ENCODE peak calls at places on chromosomes 11 and 22, in nine cellular contexts. H is osteocyte, N is brain microvascular endothelial cell, T is kidney, S is fibroblast of lung, D is mucosa of descending colon, A is A549, K is choroid plexus epithelial cell, C is colonic mucosa. W is an unnamed sample.

GRCh38 chr11:123137496-123138270 is 57.4 kb downstream of the CLMP start:
- DNase-seq in S (peak; percentile 88), T (peak; percentile 97), D (peak; percentile 53), C (peak; percentile 42), K (peak; percentile 75), N (peak; percentile 46), H (peak; percentile 94), A (no peak), W (no peak)

GRCh38 chr11:125300791-125301218 is 136.3 kb downstream of the PKNOX2 start:
- DNase-seq in A (peak; percentile 32), H (no peak), K (peak; percentile 87), S (peak; percentile 80), C (no peak), D (no peak), N (peak; percentile 71), T (peak; percentile 39), W (no peak)

GRCh38 chr11:111155021-111155420 is 90.5 kb upstream of the POU2AF2 start:
- DNase-seq in H (no peak), T (no peak), N (no peak), K (peak; percentile 49), C (no peak), S (no peak), D (no peak), A (no peak), W (no peak)

GRCh38 chr11:17686185-17686980 is 33.0 kb upstream of the MYOD1 start:
- DNase-seq in T (no peak), A (no peak), N (no peak), H (no peak), C (no peak), D (no peak), K (no peak), S (no peak), W (no peak)

GRCh38 chr11:7605544-7605943 is 67.8 kb downstream of the CYB5R2 start:
- DNase-seq in A (peak; percentile 90), K (peak; percentile 58), S (no peak), H (no peak), N (peak; percentile 85), D (no peak), T (no peak), C (no peak), W (no peak)

GRCh38 chr22:17945851-17946690 is 78.3 kb downstream of the MICAL3 start:
- DNase-seq in N (no peak), H (no peak), S (no peak), K (no peak), D (no peak), T (no peak), A (no peak), C (no peak), W (no peak)

GRCh38 chr11:83063073-83063754 is 8.5 kb downstream of the RAB30 start:
- DNase-seq in C (no peak), H (no peak), N (no peak), D (no peak), S (no peak), K (peak; percentile 62), T (no peak), A (no peak), W (no peak)

GRCh38 chr11:92882828-92883611 is 86.4 kb upstream of the MTNR1B start:
- DNase-seq in H (no peak), K (no peak), N (no peak), S (no peak), C (no peak), D (no peak), A (no peak), T (peak; percentile 56), W (no peak)

GRCh38 chr22:42972592-42973535 is 42.1 kb downstream of the PACSIN2 start:
- DNase-seq in S (no peak), D (peak; percentile 58), H (no peak), T (no peak), A (no peak), C (peak; percentile 46), K (peak; percentile 60), N (no peak), W (no peak)

GRCh38 chr22:37211075-37211852 is 1.0 kb downstream of the SSTR3 start:
- DNase-seq in S (no peak), K (no peak), H (no peak), A (no peak), N (no peak), D (no peak), T (peak; percentile 41), C (no peak), W (no peak)

GRCh38 chr11:119835804-119836203 is 106.8 kb upstream of the NECTIN1 start:
- DNase-seq in C (no peak), K (no peak), N (no peak), S (no peak), A (no peak), H (no peak), T (no peak), D (no peak), W (no peak)

GRCh38 chr11:19595840-19596751 is 116.5 kb upstream of the NAV2 start:
- DNase-seq in S (peak; percentile 93), N (peak; percentile 92), T (peak; percentile 89), A (peak; percentile 38), H (peak; percentile 88), D (no peak), K (peak; percentile 84), C (peak; percentile 25), W (no peak)

GRCh38 chr11:70538641-70539359 is 140.5 kb downstream of the CTTN start:
- DNase-seq in S (no peak), D (no peak), C (no peak), A (no peak), H (no peak), K (no peak), T (peak; percentile 40), N (no peak), W (no peak)

GRCh38 chr11:98455500-98456186 is 565.1 kb upstream of the CNTN5 start:
- DNase-seq in H (no peak), T (no peak), S (no peak), K (peak; percentile 1), D (no peak), N (no peak), C (no peak), A (no peak), W (no peak)

GRCh38 chr22:33897621-33897910 is 22.7 kb downstream of the LARGE1 start:
- DNase-seq in A (no peak), K (no peak), H (no peak), C (no peak), T (no peak), D (no peak), N (no peak), S (no peak), W (no peak)

GRCh38 chr22:39959640-39960447 is at the start of gene TMA7B:
- DNase-seq in S (peak; percentile 52), A (peak; percentile 13), C (no peak), D (peak; percentile 13), T (no peak), N (peak; percentile 49), K (peak; percentile 62), H (no peak), W (no peak)
- TF ChIP-seq CTCF in S (peak; percentile 12), A (no peak), C (no peak), D (no peak), T (no peak), N (peak; percentile 66), K (peak; percentile 64), H (peak; percentile 36), W (no peak)

GRCh38 chr11:29161216-29161615 is 855.6 kb downstream of the KCNA4 start:
- DNase-seq in H (no peak), C (no peak), A (no peak), N (no peak), K (peak; percentile 19), D (no peak), S (no peak), T (no peak), W (no peak)

GRCh38 chr11:29162490-29162889 is 854.3 kb downstream of the KCNA4 start:
- DNase-seq in N (no peak), D (no peak), H (no peak), S (peak; percentile 19), K (peak; percentile 30), C (no peak), T (no peak), A (no peak), W (no peak)

GRCh38 chr11:29159552-29160465 is 857.0 kb downstream of the KCNA4 start:
- DNase-seq in D (peak; percentile 52), H (no peak), S (peak; percentile 64), A (peak; percentile 78), K (peak; percentile 88), T (no peak), C (peak; percentile 37), N (peak; percentile 86), W (no peak)
- TF ChIP-seq CTCF in D (no peak), H (peak; percentile 89), S (peak; percentile 77), A (peak; percentile 46), K (peak; percentile 89), T (peak; percentile 65), C (peak; percentile 52), N (peak; percentile 87), W (peak; percentile 68)

GRCh38 chr11:96186806-96187205 is 156.2 kb downstream of the MAML2 start:
- DNase-seq in H (no peak), A (no peak), S (no peak), D (no peak), T (no peak), C (no peak), K (no peak), N (no peak), W (no peak)
- TF ChIP-seq CTCF in H (no peak), A (no peak), S (no peak), D (no peak), T (no peak), C (no peak), K (no peak), N (no peak), W (no peak)

GRCh38 chr11:101817536-101817935 is 97.3 kb upstream of the CEP126 start:
- DNase-seq in C (no peak), A (no peak), N (no peak), H (no peak), D (no peak), K (peak; percentile 2), T (no peak), S (no peak), W (no peak)
- TF ChIP-seq CTCF in C (no peak), A (no peak), N (no peak), H (no peak), D (no peak), K (no peak), T (no peak), S (no peak), W (no peak)

GRCh38 chr11:45678962-45679361 is 13.5 kb upstream of the CHST1 start:
- DNase-seq in T (peak; percentile 43), D (no peak), N (no peak), S (no peak), K (no peak), H (no peak), C (no peak), A (no peak), W (no peak)
- TF ChIP-seq CTCF in T (no peak), D (no peak), N (no peak), S (no peak), K (no peak), H (no peak), C (no peak), A (no peak), W (no peak)

GRCh38 chr22:19406281-19406811 is 25.2 kb downstream of the HIRA start:
- DNase-seq in S (no peak), N (no peak), H (no peak), T (no peak), C (no peak), K (no peak), D (no peak), A (no peak), W (no peak)
- TF ChIP-seq CTCF in S (no peak), N (no peak), H (no peak), T (no peak), C (no peak), K (no peak), D (no peak), A (no peak), W (no peak)

GRCh38 chr11:14306481-14306880 is 52.5 kb downstream of the RRAS2 start:
- DNase-seq in T (no peak), D (no peak), A (peak; percentile 22), H (no peak), K (no peak), N (no peak), C (no peak), S (no peak), W (no peak)
- TF ChIP-seq CTCF in T (no peak), D (no peak), A (no peak), H (peak; percentile 17), K (peak; percentile 49), N (peak; percentile 49), C (no peak), S (no peak), W (no peak)